ENCODE peak calls at places on chromosomes 5 and 9, in five cellular contexts. N is A549, T is IMR-90, K is HepG2, W is GM12878. C is an unnamed sample.
A peak's percentile ranks its signal among the peaks of the same experiment; 100 is the strongest.

GRCh38 chr9:10612649-10613398 is at the start of gene PTPRD:
- DNase-seq in K (peak; percentile 32), N (peak; percentile 40), W (no peak), T (peak; percentile 5), C (peak; percentile 27)

GRCh38 chr9:118009585-118009984 is 305.4 kb downstream of the TLR4 start:
- DNase-seq in W (no peak), N (no peak), T (no peak), K (no peak), C (no peak)

GRCh38 chr5:54993318-54993717 is 7.9 kb upstream of the ESM1 start:
- DNase-seq in T (peak; percentile 38), K (no peak), W (no peak), N (no peak), C (no peak)

GRCh38 chr5:1793301-1793740 is 6.3 kb downstream of the MRPL36 start:
- DNase-seq in T (peak; percentile 15), K (no peak), W (no peak), N (no peak), C (no peak)

GRCh38 chr5:74651710-74652109 is 11.2 kb upstream of the ENC1 start:
- DNase-seq in T (no peak), W (no peak), K (no peak), N (no peak), C (no peak)

GRCh38 chr9:100303812-100304211 is 48.9 kb downstream of the TEX10 start:
- DNase-seq in N (no peak), W (no peak), T (no peak), K (no peak), C (no peak)

GRCh38 chr5:132325691-132326090 is 31.5 kb downstream of the SLC22A4 start:
- DNase-seq in T (no peak), W (no peak), K (no peak), N (no peak), C (no peak)

GRCh38 chr5:179242676-179243075 is 102.6 kb downstream of the ADAMTS2 start:
- DNase-seq in N (no peak), T (no peak), K (no peak), W (no peak), C (no peak)

GRCh38 chr5:65078331-65078730 is 309.6 kb downstream of the CWC27 start:
- DNase-seq in K (no peak), T (no peak), N (no peak), W (no peak), C (no peak)
- H3K4me3 ChIP-seq in K (no peak overlapping the region), T (no peak overlapping the region), N (no peak overlapping the region), W (no peak overlapping the region), C (no peak overlapping the region)

GRCh38 chr5:136032564-136032963 is 3.8 kb downstream of the TGFBI start:
- DNase-seq in T (peak; percentile 86), W (no peak), N (no peak), K (peak; percentile 64), C (no peak)

GRCh38 chr5:136030956-136031611 is 2.3 kb downstream of the TGFBI start:
- DNase-seq in W (peak; percentile 57), T (no peak), K (no peak), N (no peak), C (no peak)

GRCh38 chr5:136030252-136030651 is 1.5 kb downstream of the TGFBI start:
- DNase-seq in K (no peak), N (no peak), W (no peak), T (no peak), C (no peak)

GRCh38 chr5:136033244-136033643 is 4.5 kb downstream of the TGFBI start:
- DNase-seq in K (no peak), N (no peak), T (no peak), W (no peak), C (no peak)

GRCh38 chr5:136031713-136032112 is 2.9 kb downstream of the TGFBI start:
- DNase-seq in W (no peak), N (no peak), T (no peak), K (no peak), C (no peak)
- TF ChIP-seq BHLHE40 in W (no peak), N (no peak), T (no peak), K (no peak), C (no peak)

GRCh38 chr5:177430972-177431316 is 4.5 kb downstream of the GRK6 start:
- DNase-seq in K (no peak), W (no peak), T (no peak), N (no peak), C (no peak)
- H3K4me3 ChIP-seq in K (no peak overlapping the region), W (peak overlapping the region; percentile 83), T (no peak overlapping the region), N (no peak overlapping the region), C (no peak overlapping the region)

DNA sequence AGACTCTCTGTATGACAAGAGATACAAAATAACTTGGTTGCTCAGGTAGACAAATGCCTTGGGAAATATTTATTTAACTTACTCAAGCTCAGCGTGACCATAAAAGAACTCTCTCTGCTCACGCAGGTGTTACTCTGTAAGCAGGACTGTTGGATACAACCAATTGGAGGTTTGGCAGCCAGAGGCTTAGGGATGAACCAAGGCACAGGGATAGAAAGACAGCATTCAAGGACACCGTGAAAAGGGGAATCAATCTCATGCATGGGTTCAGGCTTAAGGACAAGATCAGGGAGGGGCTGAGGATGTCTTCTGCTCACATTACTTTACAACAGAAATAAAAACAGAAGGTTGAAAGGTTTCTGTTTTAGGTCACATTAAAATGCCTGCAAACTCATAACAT is 389.0 kb upstream of the BRINP1 start:
- DNase-seq in K (no peak), W (no peak), N (no peak), T (no peak), C (no peak)
- TF ChIP-seq BHLHE40 in K (no peak), W (no peak), N (no peak), T (no peak), C (no peak)

GRCh38 chr5:148746826-148747535 is 79.4 kb upstream of the ADRB2 start:
- DNase-seq in K (no peak), W (no peak), T (peak; percentile 68), N (no peak), C (peak; percentile 38)
- H3K4me3 ChIP-seq in K (no peak overlapping the region), W (no peak overlapping the region), T (no peak overlapping the region), N (no peak overlapping the region), C (no peak overlapping the region)

C was measured in K562.